ENCODE peak calls at places on chromosomes 5 and 9, in six cellular contexts. M, W, P, Z, K and C are unnamed samples.

GRCh38 chr9:72579190-72579589 is 57.8 kb downstream of the TMC1 start:
- DNase-seq in M (no peak), W (no peak), P (peak; percentile 69), Z (peak; percentile 59), K (peak; percentile 93), C (peak; percentile 92)

GRCh38 chr9:17349816-17350215 is 215.0 kb downstream of the CNTLN start:
- DNase-seq in M (no peak), W (no peak), P (peak; percentile 39), Z (no peak), K (no peak), C (no peak)

GRCh38 chr9:81182421-81182820 is 506.9 kb downstream of the TLE1 start:
- DNase-seq in M (no peak), W (no peak), P (peak; percentile 62), Z (no peak), K (no peak), C (no peak)

GRCh38 chr9:34385561-34386230 is 9.0 kb upstream of the MYORG start:
- DNase-seq in M (no peak), W (no peak), P (no peak), Z (no peak), K (peak; percentile 60), C (no peak)

GRCh38 chr9:84851935-84852585 is 182.5 kb downstream of the NTRK2 start:
- DNase-seq in M (peak; percentile 81), W (peak; percentile 70), P (peak; percentile 78), Z (peak; percentile 96), K (no peak), C (no peak)

GRCh38 chr9:129639756-129640085 is 2.2 kb downstream of the ASB6 start:
- DNase-seq in M (no peak), W (no peak), P (no peak), Z (no peak), K (no peak), C (no peak)

GRCh38 chr9:136719212-136719880 is 7.0 kb downstream of the DIPK1B start:
- DNase-seq in M (peak; percentile 39), W (no peak), P (no peak), Z (peak; percentile 56), K (no peak), C (peak; percentile 36)

GRCh38 chr5:154858972-154859950 is 834 bp downstream of the CNOT8 start:
- DNase-seq in M (no peak), W (no peak), P (peak; percentile 22), Z (peak; percentile 57), K (no peak), C (peak; percentile 51)

GRCh38 chr5:74643160-74643562 is 2.6 kb upstream of the ENC1 start:
- DNase-seq in M (no peak), W (no peak), P (peak; percentile 90), Z (peak; percentile 86), K (no peak), C (no peak)

GRCh38 chr5:33284681-33285080 is 156.1 kb upstream of the TARS1 start:
- DNase-seq in M (no peak), W (no peak), P (no peak), Z (no peak), K (no peak), C (no peak)

GRCh38 chr5:133996683-133997252 is 8.0 kb downstream of the VDAC1 start:
- DNase-seq in M (peak; percentile 67), W (no peak), P (no peak), Z (no peak), K (peak; percentile 37), C (no peak)

GRCh38 chr5:72441094-72441723 is 66.0 kb downstream of the ZNF366 start:
- DNase-seq in M (no peak), W (peak; percentile 53), P (peak; percentile 48), Z (no peak), K (no peak), C (no peak)

GRCh38 chr5:114473541-114473940 is 111.7 kb downstream of the KCNN2 start:
- DNase-seq in M (no peak), W (no peak), P (peak; percentile 23), Z (no peak), K (no peak), C (no peak)

GRCh38 chr9:133247632-133248031 is 27.4 kb downstream of the ABO start:
- DNase-seq in M (no peak), W (no peak), P (no peak), Z (no peak), K (peak; percentile 70), C (no peak)

GRCh38 chr5:103258957-103259704 is 568 bp downstream of the MACIR start:
- DNase-seq in M (no peak), W (peak; percentile 70), P (peak; percentile 70), Z (peak; percentile 66), K (peak; percentile 91), C (peak; percentile 66)

GRCh38 chr5:53381-54174 is 38.4 kb upstream of the PLEKHG4B start:
- DNase-seq in M (peak; percentile 91), W (no peak), P (peak; percentile 52), Z (no peak), K (no peak), C (no peak)

GRCh38 chr9:96176901-96177718 is 124.9 kb downstream of the HSD17B3 start:
- DNase-seq in M (peak; percentile 56), W (no peak), P (peak; percentile 48), Z (no peak), K (no peak), C (peak; percentile 67)